ENCODE peak calls at places on chromosomes 5 and 9, in six cellular contexts. F, B, E, P, D and K are unnamed samples.

GRCh38 chr9:137237759-137238726 is 3.0 kb upstream of the TUBB4B start:
- DNase-seq in F (no peak), B (peak), E (no peak), P (no peak), D (no peak), K (no peak)

GRCh38 chr9:87109182-87109581 is 161.9 kb upstream of the GAS1 start:
- DNase-seq in F (no peak), B (no peak), E (no peak), P (no peak), D (no peak), K (no peak)

GRCh38 chr5:119435436-119436132 is 16.7 kb upstream of the HSD17B4 start:
- DNase-seq in F (peak), B (no peak), E (peak), P (peak), D (peak), K (no peak)

GRCh38 chr5:139847790-139848507 is 52.3 kb downstream of the PSD2 start:
- DNase-seq in F (peak), B (peak), E (peak), P (peak), D (peak), K (no peak)

GRCh38 chr5:78624011-78624541 is 24.5 kb downstream of the LHFPL2 start:
- DNase-seq in F (no peak), B (no peak), E (no peak), P (no peak), D (no peak), K (no peak)

GRCh38 chr5:59491944-59492343 is 401.6 kb downstream of the PDE4D start:
- DNase-seq in F (no peak), B (no peak), E (no peak), P (no peak), D (no peak), K (no peak)

GRCh38 chr9:121598167-121599000 is 53.0 kb upstream of the DAB2IP start:
- DNase-seq in F (peak), B (no peak), E (peak), P (peak), D (no peak), K (no peak)

GRCh38 chr9:71911908-71912325 is 478 bp downstream of the C9orf85 start:
- DNase-seq in F (no peak), B (no peak), E (no peak), P (no peak), D (no peak), K (no peak)

GRCh38 chr5:132205385-132206125 is 22.1 kb downstream of the P4HA2 start:
- DNase-seq in F (peak), B (no peak), E (no peak), P (no peak), D (no peak), K (no peak)

GRCh38 chr5:31196309-31196708 is 2.8 kb downstream of the CDH6 start:
- DNase-seq in F (no peak), B (no peak), E (no peak), P (peak), D (no peak), K (no peak)

GRCh38 chr5:164799391-164799790 is 1294.0 kb downstream of the MAT2B start:
- DNase-seq in F (no peak), B (no peak), E (no peak), P (no peak), D (no peak), K (no peak)

GRCh38 chr9:79661926-79662552 is 90.3 kb downstream of the TLE4 start:
- DNase-seq in F (no peak), B (no peak), E (no peak), P (no peak), D (no peak), K (no peak)

GRCh38 chr5:153860482-153860881 is 178.2 kb downstream of the FAM114A2 start:
- DNase-seq in F (no peak), B (no peak), E (no peak), P (no peak), D (no peak), K (no peak)

GRCh38 chr9:96618209-96619108 is 1.2 kb downstream of the CDC14B start:
- DNase-seq in F (peak), B (no peak), E (peak), P (peak), D (no peak), K (no peak)

GRCh38 chr9:111601237-111602018 is 2.0 kb upstream of the PTGR1 start:
- DNase-seq in F (no peak), B (no peak), E (no peak), P (no peak), D (no peak), K (no peak)

GRCh38 chr5:136200761-136201160 is 7.8 kb upstream of the SMIM32 start:
- DNase-seq in F (no peak), B (no peak), E (no peak), P (no peak), D (no peak), K (no peak)

GRCh38 chr5:171630047-171630669 is 155.5 kb upstream of the SMIM23 start:
- DNase-seq in F (peak), B (peak), E (peak), P (peak), D (no peak), K (no peak)

GRCh38 chr5:172943283-172943841 is 15.9 kb upstream of the RPL26L1 start:
- DNase-seq in F (no peak), B (no peak), E (peak), P (peak), D (no peak), K (no peak)

GRCh38 chr5:54148858-54149257 is 161.5 kb downstream of the ARL15 start:
- DNase-seq in F (no peak), B (peak), E (no peak), P (no peak), D (no peak), K (no peak)

GRCh38 chr5:174078416-174078815 is 32.9 kb downstream of the NSG2 start:
- DNase-seq in F (no peak), B (no peak), E (no peak), P (no peak), D (no peak), K (no peak)

GRCh38 chr5:106415541-106415940 is 1255.2 kb downstream of the EFNA5 start:
- DNase-seq in F (no peak), B (no peak), E (no peak), P (no peak), D (no peak), K (no peak)

GRCh38 chr5:66538126-66538525 is 58.1 kb upstream of the MAST4 start:
- DNase-seq in F (no peak), B (no peak), E (no peak), P (no peak), D (no peak), K (no peak)

GRCh38 chr9:121222524-121223171 is 21.0 kb upstream of the RAB14 start:
- DNase-seq in F (no peak), B (no peak), E (no peak), P (peak), D (no peak), K (no peak)

GRCh38 chr9:116027096-116027495 is 126.5 kb upstream of the PAPPA start:
- DNase-seq in F (no peak), B (no peak), E (no peak), P (no peak), D (no peak), K (no peak)

GRCh38 chr5:55223219-55223987 is 3.7 kb downstream of the MCIDAS start:
- DNase-seq in F (no peak), B (no peak), E (no peak), P (no peak), D (no peak), K (no peak)